ENCODE peak calls at places on chromosomes 6 and 20, in seven cellular contexts. One of them, this sample, is unnamed.
A peak's percentile ranks its signal among the peaks of the same experiment; 100 is the strongest.

GRCh38 chr6:14883921-14884320 is 361.9 kb upstream of the JARID2 start:
- DNase-seq in spleen: no peak
- DNase-seq in epithelial cell of esophagus: no peak
- DNase-seq in GM19239: no peak
- DNase-seq in nephron progenitor cell: peak; percentile 54
- DNase-seq in naive B cell: no peak
- DNase-seq in T1000: no peak
- DNase-seq in this sample: no peak

GRCh38 chr6:130000526-130001228 is 17.7 kb upstream of the L3MBTL3 start:
- DNase-seq in spleen: no peak
- DNase-seq in GM19239: no peak
- DNase-seq in nephron progenitor cell: no peak
- DNase-seq in naive B cell: no peak
- DNase-seq in T1000: no peak
- DNase-seq in epithelial cell of esophagus: no peak
- DNase-seq in this sample: no peak

GRCh38 chr6:34791164-34791841 is 580 bp upstream of the BLTP3A start:
- DNase-seq in GM19239: peak; percentile 63
- DNase-seq in naive B cell: no peak
- DNase-seq in spleen: peak; percentile 84
- DNase-seq in epithelial cell of esophagus: peak; percentile 37
- DNase-seq in nephron progenitor cell: peak; percentile 51
- DNase-seq in T1000: no peak
- DNase-seq in this sample: peak; percentile 65

GRCh38 chr6:78489874-78490273 is 377.5 kb upstream of the IRAK1BP1 start:
- DNase-seq in nephron progenitor cell: no peak
- DNase-seq in spleen: no peak
- DNase-seq in naive B cell: no peak
- DNase-seq in epithelial cell of esophagus: peak; percentile 61
- DNase-seq in GM19239: no peak
- DNase-seq in T1000: no peak
- DNase-seq in this sample: no peak

GRCh38 chr20:47817573-47817972 is 32.3 kb upstream of the SULF2 start:
- DNase-seq in nephron progenitor cell: no peak
- DNase-seq in spleen: peak; percentile 4
- DNase-seq in epithelial cell of esophagus: peak; percentile 91
- DNase-seq in T1000: no peak
- DNase-seq in GM19239: no peak
- DNase-seq in naive B cell: no peak
- DNase-seq in this sample: no peak

GRCh38 chr6:154974485-154975149 is 20.5 kb upstream of the TIAM2 start:
- DNase-seq in T1000: no peak
- DNase-seq in naive B cell: no peak
- DNase-seq in GM19239: no peak
- DNase-seq in spleen: no peak
- DNase-seq in epithelial cell of esophagus: no peak
- DNase-seq in nephron progenitor cell: no peak
- DNase-seq in this sample: no peak

GRCh38 chr20:32737371-32738223 is 5.7 kb downstream of the COMMD7 start:
- DNase-seq in GM19239: no peak
- DNase-seq in spleen: no peak
- DNase-seq in T1000: no peak
- DNase-seq in epithelial cell of esophagus: peak; percentile 41
- DNase-seq in naive B cell: no peak
- DNase-seq in nephron progenitor cell: no peak
- DNase-seq in this sample: no peak

GRCh38 chr6:20464041-20464440 is 62.4 kb downstream of the E2F3 start:
- DNase-seq in T1000: no peak
- DNase-seq in GM19239: no peak
- DNase-seq in nephron progenitor cell: no peak
- DNase-seq in naive B cell: no peak
- DNase-seq in epithelial cell of esophagus: no peak
- DNase-seq in spleen: no peak
- DNase-seq in this sample: no peak

GRCh38 chr6:34792605-34793500 is 970 bp downstream of the BLTP3A start:
- DNase-seq in T1000: no peak
- DNase-seq in naive B cell: peak; percentile 31
- DNase-seq in nephron progenitor cell: peak; percentile 23
- DNase-seq in epithelial cell of esophagus: peak; percentile 79
- DNase-seq in spleen: peak; percentile 74
- DNase-seq in GM19239: peak; percentile 40
- DNase-seq in this sample: no peak

GRCh38 chr6:44166116-44166515 is 7.5 kb downstream of the CAPN11 start:
- DNase-seq in nephron progenitor cell: no peak
- DNase-seq in GM19239: no peak
- DNase-seq in T1000: no peak
- DNase-seq in naive B cell: no peak
- DNase-seq in spleen: no peak
- DNase-seq in epithelial cell of esophagus: no peak
- DNase-seq in this sample: no peak

GRCh38 chr20:47577271-47577670 is 75.6 kb downstream of the NCOA3 start:
- DNase-seq in T1000: no peak
- DNase-seq in nephron progenitor cell: no peak
- DNase-seq in epithelial cell of esophagus: no peak
- DNase-seq in naive B cell: no peak
- DNase-seq in spleen: no peak
- DNase-seq in GM19239: no peak
- DNase-seq in this sample: no peak

GRCh38 chr6:44219053-44219814 is 2.5 kb downstream of the MYMX start:
- DNase-seq in epithelial cell of esophagus: no peak
- DNase-seq in GM19239: peak; percentile 78
- DNase-seq in nephron progenitor cell: peak; percentile 86
- DNase-seq in T1000: no peak
- DNase-seq in spleen: peak; percentile 93
- DNase-seq in naive B cell: peak; percentile 34
- DNase-seq in this sample: peak; percentile 87

GRCh38 chr20:51720854-51721253 is 47.3 kb downstream of the ATP9A start:
- DNase-seq in spleen: no peak
- DNase-seq in naive B cell: no peak
- DNase-seq in epithelial cell of esophagus: no peak
- DNase-seq in GM19239: no peak
- DNase-seq in nephron progenitor cell: no peak
- DNase-seq in T1000: no peak
- DNase-seq in this sample: no peak

GRCh38 chr6:26383624-26384417 is 913 bp downstream of the BTN2A2 start:
- DNase-seq in spleen: no peak
- DNase-seq in naive B cell: no peak
- DNase-seq in GM19239: no peak
- DNase-seq in T1000: no peak
- DNase-seq in nephron progenitor cell: peak; percentile 10
- DNase-seq in epithelial cell of esophagus: peak; percentile 67
- DNase-seq in this sample: no peak

This sample was measured in psoas muscle.